ENCODE peak calls at places on chromosomes 11 and 22, in nine cellular contexts. One of them, this sample, is unnamed. For H3K4me1 and H3K9me3, the result is how much of the 10 kb centered on the place peaks cover.

GRCh38 chr11:113114452-113115027 is 153.3 kb downstream of the NCAM1 start:
- DNase-seq in OCI-LY7: peak
- DNase-seq in upper lobe of right lung: no peak
- DNase-seq in esophagus squamous epithelium: no peak
- DNase-seq in hepatocyte: peak
- DNase-seq in tibial artery: no peak
- DNase-seq in tibial nerve: no peak
- DNase-seq in colonic mucosa: peak
- DNase-seq in cardiac muscle cell: peak
- DNase-seq in this sample: peak

GRCh38 chr22:29136715-29137700 is 64.2 kb downstream of the KREMEN1 start:
- DNase-seq in cardiac muscle cell: no peak
- DNase-seq in OCI-LY7: no peak
- DNase-seq in hepatocyte: no peak
- DNase-seq in tibial nerve: no peak
- DNase-seq in tibial artery: no peak
- DNase-seq in esophagus squamous epithelium: no peak
- DNase-seq in upper lobe of right lung: no peak
- DNase-seq in colonic mucosa: no peak
- DNase-seq in this sample: no peak

GRCh38 chr11:31487848-31488247 is 21.6 kb downstream of the IMMP1L start:
- DNase-seq in cardiac muscle cell: peak
- DNase-seq in upper lobe of right lung: no peak
- DNase-seq in OCI-LY7: peak
- DNase-seq in colonic mucosa: no peak
- DNase-seq in tibial artery: no peak
- DNase-seq in tibial nerve: no peak
- DNase-seq in esophagus squamous epithelium: no peak
- DNase-seq in hepatocyte: peak
- DNase-seq in this sample: peak

GRCh38 chr22:27311666-27312566 is 489.6 kb downstream of the MN1 start:
- DNase-seq in cardiac muscle cell: no peak
- DNase-seq in tibial artery: no peak
- DNase-seq in colonic mucosa: peak
- DNase-seq in tibial nerve: no peak
- DNase-seq in OCI-LY7: no peak
- DNase-seq in hepatocyte: no peak
- DNase-seq in upper lobe of right lung: no peak
- DNase-seq in esophagus squamous epithelium: no peak
- DNase-seq in this sample: no peak

GRCh38 chr22:19105867-19106802 is 16.1 kb downstream of the DGCR2 start:
- DNase-seq in esophagus squamous epithelium: no peak
- DNase-seq in colonic mucosa: no peak
- DNase-seq in cardiac muscle cell: no peak
- DNase-seq in OCI-LY7: peak
- DNase-seq in tibial nerve: no peak
- DNase-seq in tibial artery: peak
- DNase-seq in hepatocyte: no peak
- DNase-seq in upper lobe of right lung: peak
- DNase-seq in this sample: no peak

GRCh38 chr22:42189761-42190160 is 59.2 kb upstream of the CYP2D6 start:
- DNase-seq in OCI-LY7: no peak
- DNase-seq in cardiac muscle cell: peak
- DNase-seq in tibial nerve: no peak
- DNase-seq in hepatocyte: no peak
- DNase-seq in esophagus squamous epithelium: no peak
- DNase-seq in upper lobe of right lung: no peak
- DNase-seq in colonic mucosa: no peak
- DNase-seq in tibial artery: no peak
- DNase-seq in this sample: no peak

GRCh38 chr22:46573781-46574437 is 36.5 kb upstream of the CELSR1 start:
- DNase-seq in upper lobe of right lung: peak
- DNase-seq in cardiac muscle cell: no peak
- DNase-seq in tibial nerve: no peak
- DNase-seq in colonic mucosa: no peak
- DNase-seq in hepatocyte: no peak
- DNase-seq in tibial artery: no peak
- DNase-seq in esophagus squamous epithelium: no peak
- DNase-seq in OCI-LY7: no peak
- DNase-seq in this sample: no peak

GRCh38 chr11:101617735-101618332 is 34.0 kb upstream of the TRPC6 start:
- DNase-seq in colonic mucosa: no peak
- DNase-seq in esophagus squamous epithelium: no peak
- DNase-seq in tibial nerve: no peak
- DNase-seq in hepatocyte: no peak
- DNase-seq in cardiac muscle cell: no peak
- DNase-seq in OCI-LY7: no peak
- DNase-seq in tibial artery: no peak
- DNase-seq in upper lobe of right lung: no peak
- DNase-seq in this sample: no peak

GRCh38 chr11:72848846-72849466 is 34.7 kb downstream of the ATG16L2 start:
- DNase-seq in tibial artery: no peak
- DNase-seq in OCI-LY7: peak
- DNase-seq in upper lobe of right lung: no peak
- DNase-seq in tibial nerve: no peak
- DNase-seq in cardiac muscle cell: peak
- DNase-seq in esophagus squamous epithelium: no peak
- DNase-seq in hepatocyte: peak
- DNase-seq in colonic mucosa: no peak
- DNase-seq in this sample: peak

GRCh38 chr11:126282361-126282741 is 542 bp upstream of the TIRAP start:
- DNase-seq in upper lobe of right lung: peak
- DNase-seq in hepatocyte: peak
- DNase-seq in cardiac muscle cell: peak
- DNase-seq in OCI-LY7: peak
- DNase-seq in colonic mucosa: peak
- DNase-seq in esophagus squamous epithelium: no peak
- DNase-seq in tibial artery: peak
- DNase-seq in tibial nerve: no peak
- DNase-seq in this sample: peak

GRCh38 chr22:20229916-20230775 is 38.0 kb downstream of the RTN4R start:
- DNase-seq in tibial nerve: no peak
- DNase-seq in colonic mucosa: no peak
- DNase-seq in hepatocyte: no peak
- DNase-seq in esophagus squamous epithelium: no peak
- DNase-seq in OCI-LY7: no peak
- DNase-seq in upper lobe of right lung: no peak
- DNase-seq in tibial artery: peak
- DNase-seq in cardiac muscle cell: peak
- DNase-seq in this sample: no peak

GRCh38 chr11:131185915-131186314 is 184.5 kb upstream of the NTM start:
- DNase-seq in OCI-LY7: no peak
- DNase-seq in hepatocyte: no peak
- DNase-seq in cardiac muscle cell: peak
- DNase-seq in upper lobe of right lung: no peak
- DNase-seq in tibial artery: no peak
- DNase-seq in esophagus squamous epithelium: no peak
- DNase-seq in colonic mucosa: no peak
- DNase-seq in tibial nerve: no peak
- DNase-seq in this sample: no peak

GRCh38 chr11:2444301-2445106 is at the start of the genes KCNQ1 and TRPM5:
- DNase-seq in upper lobe of right lung: peak
- DNase-seq in esophagus squamous epithelium: no peak
- DNase-seq in hepatocyte: peak
- DNase-seq in cardiac muscle cell: peak
- DNase-seq in tibial nerve: no peak
- DNase-seq in colonic mucosa: peak
- DNase-seq in OCI-LY7: peak
- DNase-seq in tibial artery: peak
- DNase-seq in this sample: peak

DNA sequence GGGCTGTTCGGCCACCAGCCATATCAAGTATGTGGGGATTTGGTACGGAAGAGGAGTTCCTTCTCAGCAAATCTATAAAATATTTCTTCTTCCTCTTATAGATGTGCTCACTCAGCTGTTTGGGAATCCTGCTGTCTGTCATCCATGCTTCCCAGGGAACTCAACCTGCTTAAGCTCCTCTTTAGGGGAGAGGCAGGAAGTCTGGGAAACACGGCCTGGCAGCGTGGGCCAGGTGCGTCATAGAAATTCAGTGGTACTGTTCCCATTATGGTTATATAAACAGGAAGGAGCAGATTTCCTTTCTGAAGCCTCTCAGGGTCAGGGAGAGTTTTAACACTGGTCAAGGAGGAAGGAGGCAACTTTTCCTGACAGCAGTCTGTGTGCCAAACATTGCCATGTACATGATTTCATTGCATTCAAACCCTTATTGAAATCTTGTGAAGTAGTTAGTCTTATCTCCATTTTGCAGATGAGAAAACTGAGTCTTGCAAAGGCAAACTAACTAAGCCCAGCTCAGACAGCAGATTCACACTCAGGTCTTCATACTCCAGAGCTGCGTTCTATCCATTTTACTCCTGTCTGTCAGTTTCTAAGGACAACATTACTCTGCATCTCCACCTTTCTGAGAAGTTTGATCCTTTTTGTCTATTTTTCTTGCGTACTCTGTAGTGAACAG is 35.4 kb upstream of the AMOTL1 start:
- DNase-seq in colonic mucosa: no peak
- DNase-seq in cardiac muscle cell: no peak
- DNase-seq in tibial artery: no peak
- DNase-seq in upper lobe of right lung: no peak
- DNase-seq in esophagus squamous epithelium: no peak
- DNase-seq in hepatocyte: no peak
- DNase-seq in tibial nerve: no peak
- DNase-seq in OCI-LY7: no peak
- DNase-seq in this sample: no peak
- H3K4me1 ChIP-seq in colonic mucosa: under half
- H3K4me1 ChIP-seq in cardiac muscle cell: under half
- H3K4me1 ChIP-seq in tibial artery: under half
- H3K4me1 ChIP-seq in upper lobe of right lung: under half
- H3K4me1 ChIP-seq in esophagus squamous epithelium: under half
- H3K4me1 ChIP-seq in hepatocyte: under half
- H3K4me1 ChIP-seq in tibial nerve: under half
- H3K4me1 ChIP-seq in OCI-LY7: under half
- H3K4me1 ChIP-seq in this sample: under half

DNA sequence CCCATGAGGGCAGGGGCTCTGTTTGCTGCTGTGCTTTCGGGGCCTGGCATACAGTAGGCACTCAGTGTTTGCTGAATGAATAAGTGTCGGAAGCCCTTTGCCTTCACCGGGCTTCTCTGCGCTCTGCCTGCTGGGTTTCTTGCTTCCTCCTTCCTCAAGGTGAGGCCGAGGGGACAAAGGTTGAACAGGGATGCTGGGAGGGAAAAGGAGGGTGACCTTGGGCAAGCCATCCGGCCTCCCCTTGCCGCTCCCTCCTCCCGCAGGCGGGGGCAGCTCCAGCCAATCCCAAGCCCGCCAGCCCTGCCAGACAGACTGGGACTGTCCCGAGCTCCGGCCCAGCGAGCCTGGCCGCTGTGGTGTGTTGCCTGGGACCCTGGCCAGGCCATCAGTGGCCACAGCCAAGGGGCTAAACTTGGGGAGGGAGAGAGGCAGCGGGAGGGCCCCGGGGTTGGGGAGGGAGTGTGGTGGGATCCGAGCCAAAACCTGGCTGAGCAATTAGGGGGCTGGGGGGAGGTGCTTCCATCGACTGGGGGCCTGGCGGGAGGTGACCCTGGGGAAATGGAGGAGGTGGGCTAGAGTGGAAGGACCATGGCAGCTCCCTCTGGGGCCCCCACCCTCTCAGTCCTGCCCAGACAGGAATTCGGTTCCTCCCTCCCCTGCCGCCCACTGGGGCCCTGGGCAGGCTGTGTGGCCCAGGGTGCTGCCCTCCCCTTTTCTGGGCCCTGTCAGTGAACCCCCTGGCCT is 3.3 kb upstream of the RCOR2 start:
- DNase-seq in hepatocyte: peak
- DNase-seq in upper lobe of right lung: peak
- DNase-seq in tibial nerve: no peak
- DNase-seq in tibial artery: peak
- DNase-seq in cardiac muscle cell: peak
- DNase-seq in esophagus squamous epithelium: no peak
- DNase-seq in OCI-LY7: no peak
- DNase-seq in colonic mucosa: peak
- DNase-seq in this sample: no peak
- H3K9me3 ChIP-seq in hepatocyte: under half
- H3K9me3 ChIP-seq in upper lobe of right lung: under half
- H3K9me3 ChIP-seq in tibial nerve: under half
- H3K9me3 ChIP-seq in tibial artery: under half
- H3K9me3 ChIP-seq in cardiac muscle cell: under half
- H3K9me3 ChIP-seq in esophagus squamous epithelium: under half
- H3K9me3 ChIP-seq in OCI-LY7: under half
- H3K9me3 ChIP-seq in colonic mucosa: under half
- H3K9me3 ChIP-seq in this sample: under half

DNA sequence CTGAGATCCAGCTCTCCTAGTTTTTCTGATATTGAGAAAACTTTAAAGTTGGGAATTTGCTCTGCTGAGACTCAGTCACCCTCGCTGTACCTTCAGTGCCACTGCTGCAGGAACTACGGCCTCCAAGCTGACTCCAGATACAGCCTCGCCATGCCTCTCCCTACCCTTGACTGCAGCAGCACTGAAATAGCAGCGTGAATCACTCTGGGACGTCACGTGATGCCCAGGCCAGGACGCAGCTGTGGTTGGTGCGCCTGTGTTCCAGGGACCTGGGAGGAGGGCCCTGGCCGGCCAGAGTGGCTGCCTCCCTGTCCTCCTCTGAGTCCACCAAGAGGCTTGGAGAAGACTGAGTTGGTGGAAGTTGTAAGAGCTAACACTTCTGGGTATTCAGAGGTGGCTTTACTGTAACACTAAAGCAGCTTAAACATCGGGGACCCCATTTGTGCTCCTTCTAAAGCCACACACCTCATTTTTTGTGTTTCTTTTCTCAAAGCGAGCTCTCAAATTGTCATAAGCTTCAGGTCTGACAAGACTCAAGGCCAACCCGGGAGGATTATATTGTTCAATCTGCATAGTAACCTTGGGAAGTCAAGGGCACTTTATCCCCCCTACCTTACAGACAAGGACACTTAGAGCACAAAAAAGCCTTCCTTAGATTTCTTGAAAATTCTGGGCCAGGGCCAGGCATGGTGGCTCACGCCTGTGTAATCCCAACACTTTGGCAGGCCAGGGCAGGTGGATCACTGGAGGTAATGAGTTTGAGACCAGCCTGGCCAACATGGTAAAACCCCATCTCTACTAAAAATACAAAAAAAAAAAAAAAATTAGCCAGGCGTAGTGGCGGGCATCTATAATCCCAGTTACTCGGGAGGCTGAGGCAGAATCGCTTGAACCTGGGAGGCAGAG is 4.2 kb upstream of the STIP1 start:
- DNase-seq in tibial nerve: peak
- DNase-seq in OCI-LY7: peak
- DNase-seq in colonic mucosa: peak
- DNase-seq in esophagus squamous epithelium: peak
- DNase-seq in upper lobe of right lung: peak
- DNase-seq in cardiac muscle cell: peak
- DNase-seq in hepatocyte: peak
- DNase-seq in tibial artery: peak
- DNase-seq in this sample: peak
- H3K4me3 ChIP-seq in tibial nerve: peak
- H3K4me3 ChIP-seq in OCI-LY7: peak
- H3K4me3 ChIP-seq in colonic mucosa: no peak
- H3K4me3 ChIP-seq in esophagus squamous epithelium: peak
- H3K4me3 ChIP-seq in upper lobe of right lung: peak
- H3K4me3 ChIP-seq in cardiac muscle cell: no peak
- H3K4me3 ChIP-seq in hepatocyte: no peak
- H3K4me3 ChIP-seq in tibial artery: peak
- H3K4me3 ChIP-seq in this sample: peak

DNA sequence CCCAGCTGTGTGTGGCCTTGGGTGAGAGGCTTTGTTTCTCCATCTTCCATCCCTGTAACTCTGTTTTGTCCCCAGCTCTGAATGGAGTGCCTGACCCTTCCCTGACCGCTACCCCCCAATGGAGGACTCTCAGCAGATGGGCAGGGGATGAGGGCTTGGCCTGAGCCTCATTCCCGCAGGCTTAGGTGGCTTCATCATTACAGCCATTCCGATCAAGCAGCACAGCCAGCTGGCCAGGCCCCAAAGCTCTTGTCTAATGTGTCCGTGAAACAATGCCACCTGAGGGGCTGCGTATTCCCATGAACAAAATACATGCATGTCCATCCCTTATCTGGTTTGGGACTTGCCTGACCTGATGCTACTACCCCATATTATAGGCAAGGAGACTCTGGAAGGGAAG is 3.9 kb upstream of the CDC42EP2 start:
- DNase-seq in upper lobe of right lung: no peak
- DNase-seq in cardiac muscle cell: no peak
- DNase-seq in tibial artery: no peak
- DNase-seq in hepatocyte: no peak
- DNase-seq in colonic mucosa: no peak
- DNase-seq in OCI-LY7: no peak
- DNase-seq in tibial nerve: no peak
- DNase-seq in esophagus squamous epithelium: no peak
- DNase-seq in this sample: no peak
- H3K4me1 ChIP-seq in upper lobe of right lung: under half
- H3K4me1 ChIP-seq in cardiac muscle cell: under half
- H3K4me1 ChIP-seq in tibial artery: under half
- H3K4me1 ChIP-seq in hepatocyte: under half
- H3K4me1 ChIP-seq in colonic mucosa: under half
- H3K4me1 ChIP-seq in OCI-LY7: under half
- H3K4me1 ChIP-seq in tibial nerve: under half
- H3K4me1 ChIP-seq in esophagus squamous epithelium: half or more
- H3K4me1 ChIP-seq in this sample: under half

This sample was measured in HAP-1.